ENCODE peak calls at places on chromosomes 13 and 19, in four cellular contexts. One of them, this sample, is unnamed.

GRCh38 chr13:52356327-52356726 is 49.6 kb downstream of the THSD1 start:
- DNase-seq in cardiac fibroblast: peak
- DNase-seq in fibroblast of the aortic adventitia: peak
- DNase-seq in activated gamma-delta T cell treated with Interleukin-2 at 50 U/mL for 16 hours: no peak
- DNase-seq in this sample: no peak

GRCh38 chr13:40640845-40641458 is 25.5 kb downstream of the FOXO1 start:
- DNase-seq in cardiac fibroblast: no peak
- DNase-seq in fibroblast of the aortic adventitia: no peak
- DNase-seq in activated gamma-delta T cell treated with Interleukin-2 at 50 U/mL for 16 hours: no peak
- DNase-seq in this sample: no peak

GRCh38 chr19:48190288-48191284 is 20.1 kb downstream of the ZSWIM9 start:
- DNase-seq in cardiac fibroblast: peak
- DNase-seq in fibroblast of the aortic adventitia: no peak
- DNase-seq in activated gamma-delta T cell treated with Interleukin-2 at 50 U/mL for 16 hours: peak
- DNase-seq in this sample: peak

GRCh38 chr13:40668335-40668734 is 1.9 kb upstream of the FOXO1 start:
- DNase-seq in cardiac fibroblast: no peak
- DNase-seq in fibroblast of the aortic adventitia: peak
- DNase-seq in activated gamma-delta T cell treated with Interleukin-2 at 50 U/mL for 16 hours: peak
- DNase-seq in this sample: no peak

GRCh38 chr19:48495391-48495790 is 16.2 kb downstream of the LMTK3 start:
- DNase-seq in cardiac fibroblast: peak
- DNase-seq in fibroblast of the aortic adventitia: no peak
- DNase-seq in activated gamma-delta T cell treated with Interleukin-2 at 50 U/mL for 16 hours: no peak
- DNase-seq in this sample: no peak

GRCh38 chr19:2249880-2250764 is 999 bp downstream of the AMH start:
- DNase-seq in cardiac fibroblast: no peak
- DNase-seq in fibroblast of the aortic adventitia: no peak
- DNase-seq in activated gamma-delta T cell treated with Interleukin-2 at 50 U/mL for 16 hours: no peak
- DNase-seq in this sample: no peak

GRCh38 chr13:19818223-19818842 is 35.6 kb upstream of the PSPC1 start:
- DNase-seq in cardiac fibroblast: peak
- DNase-seq in fibroblast of the aortic adventitia: no peak
- DNase-seq in activated gamma-delta T cell treated with Interleukin-2 at 50 U/mL for 16 hours: peak
- DNase-seq in this sample: no peak

GRCh38 chr13:31846984-31847752 is 107.8 kb downstream of the RXFP2 start:
- DNase-seq in cardiac fibroblast: no peak
- DNase-seq in fibroblast of the aortic adventitia: no peak
- DNase-seq in activated gamma-delta T cell treated with Interleukin-2 at 50 U/mL for 16 hours: no peak
- DNase-seq in this sample: no peak

GRCh38 chr13:27622102-27622820 is 569 bp downstream of the POLR1D start:
- DNase-seq in cardiac fibroblast: peak
- DNase-seq in fibroblast of the aortic adventitia: peak
- DNase-seq in activated gamma-delta T cell treated with Interleukin-2 at 50 U/mL for 16 hours: no peak
- DNase-seq in this sample: no peak

GRCh38 chr19:48992571-48993174 is 436 bp downstream of the GYS1 start:
- DNase-seq in cardiac fibroblast: no peak
- DNase-seq in fibroblast of the aortic adventitia: no peak
- DNase-seq in activated gamma-delta T cell treated with Interleukin-2 at 50 U/mL for 16 hours: no peak
- DNase-seq in this sample: no peak